ENCODE peak calls at places on chromosome 5, in seven cellular contexts. Q is cardiac fibroblast, C is upper lobe of right lung, Y is AG09319, N is progenitor cell of endocrine pancreas, F is HL-60, Z is heart left ventricle. X is an unnamed sample.

GRCh38 chr5:155129513-155129880 is 115.9 kb downstream of the KIF4B start:
- DNase-seq in Q (no peak), C (no peak), Y (no peak), N (no peak), F (no peak), Z (no peak), X (no peak)

GRCh38 chr5:91136271-91136670 is 246.8 kb downstream of the ARRDC3 start:
- DNase-seq in Q (peak; percentile 36), C (no peak), Y (no peak), N (no peak), F (no peak), Z (no peak), X (peak; percentile 18)

GRCh38 chr5:68086857-68087256 is 128.7 kb upstream of the PIK3R1 start:
- DNase-seq in Q (peak; percentile 84), C (no peak), Y (peak; percentile 81), N (no peak), F (no peak), Z (peak; percentile 25), X (no peak)

GRCh38 chr5:126917918-126918623 is 112.3 kb downstream of the MARCHF3 start:
- DNase-seq in Q (peak; percentile 69), C (no peak), Y (no peak), N (peak; percentile 22), F (no peak), Z (no peak), X (peak; percentile 21)

GRCh38 chr5:156188026-156188425 is 138.9 kb upstream of the SGCD start:
- DNase-seq in Q (no peak), C (no peak), Y (no peak), N (no peak), F (no peak), Z (no peak), X (no peak)

GRCh38 chr5:96381526-96381925 is 51.5 kb downstream of the PCSK1 start:
- DNase-seq in Q (no peak), C (no peak), Y (no peak), N (no peak), F (no peak), Z (peak; percentile 13), X (no peak)

GRCh38 chr5:173016621-173017046 is 33.1 kb downstream of the ATP6V0E1 start:
- DNase-seq in Q (peak; percentile 82), C (no peak), Y (peak; percentile 43), N (no peak), F (no peak), Z (peak; percentile 50), X (peak; percentile 70)

GRCh38 chr5:21711854-21712752 is 1141.0 kb downstream of the CDH12 start:
- DNase-seq in Q (no peak), C (no peak), Y (no peak), N (no peak), F (no peak), Z (no peak), X (peak; percentile 28)

GRCh38 chr5:102536323-102536928 is 37.6 kb upstream of the SLCO6A1 start:
- DNase-seq in Q (peak; percentile 42), C (no peak), Y (no peak), N (no peak), F (no peak), Z (no peak), X (peak; percentile 17)

GRCh38 chr5:134273642-134274361 is 47.9 kb upstream of the PPP2CA start:
- DNase-seq in Q (no peak), C (no peak), Y (no peak), N (no peak), F (no peak), Z (no peak), X (peak; percentile 41)

GRCh38 chr5:180026320-180026719 is 45.2 kb downstream of the RNF130 start:
- DNase-seq in Q (peak; percentile 76), C (no peak), Y (no peak), N (no peak), F (no peak), Z (no peak), X (peak; percentile 84)

GRCh38 chr5:5221731-5222130 is 81.6 kb downstream of the ADAMTS16 start:
- DNase-seq in Q (no peak), C (no peak), Y (no peak), N (no peak), F (no peak), Z (no peak), X (no peak)

GRCh38 chr5:22591461-22591860 is 261.7 kb downstream of the CDH12 start:
- DNase-seq in Q (no peak), C (no peak), Y (no peak), N (no peak), F (no peak), Z (no peak), X (no peak)

GRCh38 chr5:93422652-93423332 is 158.2 kb downstream of the NR2F1-AS1 start:
- DNase-seq in Q (no peak), C (no peak), Y (no peak), N (no peak), F (no peak), Z (no peak), X (no peak)

GRCh38 chr5:146059349-146060220 is 45.8 kb downstream of the PLAC8L1 start:
- DNase-seq in Q (no peak), C (no peak), Y (peak; percentile 3), N (no peak), F (no peak), Z (peak; percentile 48), X (no peak)

GRCh38 chr5:149831492-149831891 is 101.4 kb downstream of the PPARGC1B start:
- DNase-seq in Q (peak; percentile 81), C (no peak), Y (no peak), N (no peak), F (no peak), Z (no peak), X (peak; percentile 74)

GRCh38 chr5:134079748-134080581 is 34.5 kb upstream of the TCF7 start:
- DNase-seq in Q (no peak), C (no peak), Y (no peak), N (no peak), F (no peak), Z (no peak), X (no peak)

GRCh38 chr5:1032011-1032410 is 23.4 kb downstream of the NKD2 start:
- DNase-seq in Q (no peak), C (no peak), Y (no peak), N (no peak), F (no peak), Z (no peak), X (no peak)

GRCh38 chr5:59007460-59008063 is 424.7 kb downstream of the RAB3C start:
- DNase-seq in Q (peak; percentile 55), C (no peak), Y (no peak), N (no peak), F (no peak), Z (no peak), X (peak; percentile 17)

GRCh38 chr5:151223447-151224264 is at the start of gene CCDC69:
- DNase-seq in Q (peak; percentile 73), C (peak; percentile 91), Y (peak; percentile 28), N (peak; percentile 60), F (no peak), Z (peak; percentile 83), X (peak; percentile 74)

GRCh38 chr5:165805756-165806155 is 2300.3 kb downstream of the MAT2B start:
- DNase-seq in Q (no peak), C (no peak), Y (no peak), N (no peak), F (no peak), Z (no peak), X (peak; percentile 47)

GRCh38 chr5:96896285-96896711 is 20.0 kb downstream of the ERAP2 start:
- DNase-seq in Q (no peak), C (no peak), Y (no peak), N (no peak), F (no peak), Z (no peak), X (no peak)

GRCh38 chr5:14208071-14209021 is 65.2 kb downstream of the TRIO start:
- DNase-seq in Q (peak; percentile 95), C (no peak), Y (peak; percentile 70), N (no peak), F (no peak), Z (no peak), X (peak; percentile 58)
- TF ChIP-seq CTCF in Q (no peak), C (no peak), Y (no peak), N (no peak), F (no peak), Z (no peak), X (no peak)

GRCh38 chr5:41636605-41637004 is 126.2 kb upstream of the PLCXD3 start:
- DNase-seq in Q (peak; percentile 50), C (no peak), Y (no peak), N (no peak), F (no peak), Z (no peak), X (peak; percentile 36)
- TF ChIP-seq CTCF in Q (peak; percentile 64), C (no peak), Y (peak; percentile 12), N (peak; percentile 51), F (peak; percentile 14), Z (peak; percentile 22), X (peak; percentile 24)

GRCh38 chr5:15791274-15791673 is 291.3 kb downstream of the FBXL7 start:
- DNase-seq in Q (peak; percentile 26), C (no peak), Y (no peak), N (no peak), F (no peak), Z (no peak), X (no peak)
- TF ChIP-seq CTCF in Q (peak; percentile 19), C (no peak), Y (no peak), N (no peak), F (no peak), Z (peak; percentile 43), X (no peak)

DNA sequence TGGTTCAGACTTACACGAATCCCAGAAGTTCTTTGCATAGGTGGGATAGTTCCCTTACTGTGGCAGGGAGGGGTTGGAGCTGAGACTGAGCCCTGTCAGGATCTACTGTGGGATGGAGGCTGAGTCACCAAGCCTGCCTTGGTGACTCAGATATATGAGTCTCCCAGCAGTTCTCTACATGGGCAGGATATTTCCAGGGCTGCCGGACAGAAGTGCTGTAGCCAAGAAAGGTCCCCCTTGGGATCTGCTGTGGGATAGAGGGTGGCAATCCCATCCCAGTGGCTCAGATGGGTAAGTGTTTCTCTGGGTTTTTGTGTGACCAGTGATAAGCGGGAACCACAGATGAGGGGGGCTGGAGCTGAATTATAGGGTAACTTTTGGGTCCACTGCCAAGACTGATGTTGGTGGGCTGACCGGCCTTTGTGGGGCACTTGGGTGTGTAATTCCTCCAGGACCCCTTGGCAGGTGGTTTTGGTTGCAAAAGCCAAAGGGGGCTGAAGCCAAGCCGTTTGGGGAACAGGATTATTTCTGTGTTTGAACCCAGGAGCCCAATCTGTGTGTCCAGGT is 18.7 kb downstream of the XRCC4 start:
- DNase-seq in Q (peak; percentile 83), C (no peak), Y (no peak), N (no peak), F (no peak), Z (no peak), X (peak; percentile 79)
- TF ChIP-seq CTCF in Q (no peak), C (no peak), Y (no peak), N (no peak), F (no peak), Z (no peak), X (no peak)

DNA sequence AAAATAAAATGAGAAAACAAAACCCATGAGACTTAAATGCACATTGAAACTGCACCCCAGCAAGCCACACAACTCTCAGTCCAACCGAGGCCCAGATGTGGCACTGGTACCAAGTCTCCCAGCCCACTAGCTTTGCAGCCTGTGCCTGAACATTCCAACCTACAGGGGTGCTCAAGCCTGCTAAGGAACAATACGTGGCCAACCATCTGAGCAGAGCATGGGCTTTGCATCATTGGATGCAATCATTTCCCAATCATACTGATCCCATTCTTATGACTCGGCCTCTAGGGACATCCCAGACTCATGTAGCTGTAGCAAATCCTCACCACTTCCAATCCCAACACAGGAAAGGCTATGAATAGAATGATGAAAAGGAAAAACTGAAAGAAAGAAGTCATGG is 297.2 kb downstream of the SPOCK1 start:
- DNase-seq in Q (peak; percentile 98), C (no peak), Y (peak; percentile 48), N (no peak), F (no peak), Z (no peak), X (peak; percentile 69)
- TF ChIP-seq CTCF in Q (peak; percentile 82), C (no peak), Y (peak; percentile 37), N (no peak), F (no peak), Z (no peak), X (no peak)